ENCODE peak calls at places on chromosomes 2 and 18, in four cellular contexts. One of them, this sample, is unnamed. For H3K9me1, H3K4me1 and H4K20me1, the result is how much of the 10 kb centered on the place peaks cover.

GRCh38 chr2:163264376-163264775 is 425.8 kb upstream of the KCNH7 start:
- DNase-seq in IMR-90: peak
- DNase-seq in K562: no peak
- DNase-seq in endothelial cell of umbilical vein: no peak
- DNase-seq in this sample: no peak

GRCh38 chr18:58586269-58586668 is 42.6 kb downstream of the ALPK2 start:
- DNase-seq in endothelial cell of umbilical vein: no peak
- DNase-seq in K562: no peak
- DNase-seq in IMR-90: no peak
- DNase-seq in this sample: no peak

GRCh38 chr2:88658890-88659881 is 31.9 kb upstream of the EIF2AK3 start:
- DNase-seq in IMR-90: peak
- DNase-seq in endothelial cell of umbilical vein: peak
- DNase-seq in K562: no peak
- DNase-seq in this sample: peak

GRCh38 chr18:79519751-79520472 is 124.2 kb downstream of the NFATC1 start:
- DNase-seq in K562: peak
- DNase-seq in IMR-90: peak
- DNase-seq in endothelial cell of umbilical vein: no peak
- DNase-seq in this sample: no peak

GRCh38 chr2:47354817-47355653 is 47.9 kb upstream of the MSH2 start:
- DNase-seq in K562: no peak
- DNase-seq in IMR-90: no peak
- DNase-seq in endothelial cell of umbilical vein: no peak
- DNase-seq in this sample: no peak

GRCh38 chr2:227627769-227628168 is 10.5 kb downstream of the SCYGR4 start:
- DNase-seq in endothelial cell of umbilical vein: no peak
- DNase-seq in IMR-90: no peak
- DNase-seq in K562: no peak
- DNase-seq in this sample: no peak

GRCh38 chr2:48471048-48471474 is 58.9 kb upstream of the STON1 start:
- DNase-seq in K562: peak
- DNase-seq in IMR-90: peak
- DNase-seq in endothelial cell of umbilical vein: peak
- DNase-seq in this sample: peak

GRCh38 chr18:55731594-55732042 is 143.6 kb upstream of the TCF4 start:
- DNase-seq in K562: peak
- DNase-seq in endothelial cell of umbilical vein: no peak
- DNase-seq in IMR-90: peak
- DNase-seq in this sample: no peak

GRCh38 chr2:88896971-88897370 is 205.5 kb downstream of the RPIA start:
- DNase-seq in endothelial cell of umbilical vein: no peak
- DNase-seq in K562: no peak
- DNase-seq in IMR-90: no peak
- DNase-seq in this sample: no peak

GRCh38 chr2:227821043-227821942 is 7.7 kb downstream of the CCL20 start:
- DNase-seq in IMR-90: no peak
- DNase-seq in K562: no peak
- DNase-seq in endothelial cell of umbilical vein: no peak
- DNase-seq in this sample: no peak

GRCh38 chr2:68185541-68186164 is 28.0 kb downstream of the PNO1 start:
- DNase-seq in IMR-90: peak
- DNase-seq in K562: peak
- DNase-seq in endothelial cell of umbilical vein: peak
- DNase-seq in this sample: no peak

GRCh38 chr18:62919109-62919838 is 203.9 kb downstream of the PHLPP1 start:
- DNase-seq in endothelial cell of umbilical vein: no peak
- DNase-seq in IMR-90: peak
- DNase-seq in K562: no peak
- DNase-seq in this sample: no peak

GRCh38 chr18:62420151-62420512 is 95.0 kb downstream of the TNFRSF11A start:
- DNase-seq in IMR-90: peak
- DNase-seq in K562: peak
- DNase-seq in endothelial cell of umbilical vein: peak
- DNase-seq in this sample: no peak

GRCh38 chr18:36256094-36256493 is 41.4 kb upstream of the FHOD3 start:
- DNase-seq in endothelial cell of umbilical vein: no peak
- DNase-seq in IMR-90: no peak
- DNase-seq in K562: no peak
- DNase-seq in this sample: no peak

GRCh38 chr2:81528852-81529480 is 1224.4 kb upstream of the LRRTM1 start:
- DNase-seq in K562: no peak
- DNase-seq in endothelial cell of umbilical vein: no peak
- DNase-seq in IMR-90: no peak
- DNase-seq in this sample: no peak

GRCh38 chr18:39406941-39407340 is 1841.3 kb upstream of the CELF4 start:
- DNase-seq in IMR-90: no peak
- DNase-seq in K562: no peak
- DNase-seq in endothelial cell of umbilical vein: no peak
- DNase-seq in this sample: no peak
- H3K9me1 ChIP-seq in IMR-90: under half
- H3K9me1 ChIP-seq in K562: under half
- H3K9me1 ChIP-seq in endothelial cell of umbilical vein: under half
- H3K9me1 ChIP-seq in this sample: under half

DNA sequence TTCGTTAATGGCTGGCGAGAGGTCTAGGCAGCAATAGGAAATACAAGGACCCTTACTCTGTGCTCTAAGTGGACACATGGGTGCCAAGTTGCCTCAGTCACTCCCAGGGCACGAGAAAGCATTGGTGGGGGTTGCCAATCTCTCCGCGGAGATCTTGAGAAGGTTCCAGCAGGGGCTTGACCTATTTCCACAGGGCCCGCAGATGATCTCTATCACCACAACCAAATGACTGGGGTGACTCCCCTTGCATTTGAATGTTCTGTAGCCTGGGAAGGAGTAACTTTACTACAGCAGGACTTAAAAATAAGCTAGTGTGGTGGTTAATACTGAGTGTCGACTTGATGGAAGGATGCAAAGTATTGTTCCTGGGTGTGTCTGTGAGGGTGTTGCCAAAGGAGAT is 8.1 kb downstream of the CDC42EP3 start:
- DNase-seq in IMR-90: no peak
- DNase-seq in K562: no peak
- DNase-seq in endothelial cell of umbilical vein: no peak
- DNase-seq in this sample: no peak
- H3K4me1 ChIP-seq in IMR-90: under half
- H3K4me1 ChIP-seq in K562: under half
- H3K4me1 ChIP-seq in endothelial cell of umbilical vein: under half
- H3K4me1 ChIP-seq in this sample: under half

DNA sequence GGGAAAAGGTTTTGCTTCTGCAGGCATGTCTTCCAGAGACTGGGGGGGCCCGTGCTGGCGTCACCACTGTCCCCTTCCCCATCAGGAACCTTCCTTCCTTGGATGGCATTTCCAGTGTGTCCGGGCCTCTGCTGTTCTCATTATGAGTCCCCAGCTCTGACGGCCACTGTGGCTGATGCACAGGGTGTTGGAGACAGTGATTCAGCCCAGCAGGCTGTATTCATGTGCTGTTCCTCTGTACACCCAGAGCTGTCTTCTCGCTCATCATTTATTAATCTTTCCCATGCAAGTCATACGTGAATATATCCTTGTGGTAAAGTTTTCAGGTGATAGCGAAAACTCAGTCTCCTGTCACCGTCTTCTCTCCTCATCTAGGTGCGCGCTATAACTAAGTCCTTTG is 57.7 kb downstream of the ASAP2 start:
- DNase-seq in IMR-90: peak
- DNase-seq in endothelial cell of umbilical vein: peak
- DNase-seq in K562: no peak
- DNase-seq in this sample: no peak
- H4K20me1 ChIP-seq in IMR-90: half or more
- H4K20me1 ChIP-seq in endothelial cell of umbilical vein: under half
- H4K20me1 ChIP-seq in K562: under half
- H4K20me1 ChIP-seq in this sample: under half

DNA sequence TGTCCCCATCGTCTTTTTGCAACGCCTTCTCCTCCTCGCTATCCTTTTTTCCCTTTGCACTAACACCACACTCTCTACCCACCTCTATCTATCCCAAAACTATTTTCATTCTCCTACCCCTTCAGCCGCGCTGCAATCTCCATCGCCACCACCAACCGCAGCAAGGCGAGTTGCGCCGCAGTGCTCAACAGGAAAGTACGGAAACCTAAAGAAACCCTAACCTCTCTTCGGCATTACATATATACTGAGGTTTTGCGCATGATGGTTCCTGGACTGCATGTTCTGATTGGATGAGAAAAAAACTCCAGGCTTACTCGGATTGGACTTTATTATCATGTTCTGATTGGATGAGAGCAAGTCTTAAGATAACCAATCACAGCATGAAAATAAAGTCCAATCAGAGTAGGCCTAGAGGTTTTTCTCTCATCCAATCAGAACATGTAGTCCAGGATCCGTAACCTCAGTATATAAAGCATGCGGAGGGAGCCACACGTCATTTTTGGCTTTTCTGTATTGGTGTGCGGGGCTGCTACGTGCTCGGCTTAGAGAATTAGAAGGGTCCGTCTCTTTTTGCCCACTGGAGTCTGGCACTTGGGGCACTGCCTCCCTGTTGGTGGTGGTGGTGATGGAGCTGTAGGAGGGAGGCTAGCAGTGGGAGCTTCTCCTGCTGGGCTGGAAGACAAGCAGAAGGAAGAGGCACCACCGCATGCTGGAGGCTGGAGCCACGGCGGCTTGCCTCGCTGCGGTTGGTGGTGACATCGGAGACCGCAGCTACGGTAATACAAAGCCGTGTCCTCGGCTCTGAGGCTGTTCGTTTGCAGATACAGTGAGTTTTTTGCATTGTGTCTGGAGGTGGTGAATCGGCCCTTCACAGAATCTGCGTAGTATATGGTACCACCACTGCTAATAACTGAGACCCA is 76.1 kb downstream of the TEKT4 start:
- DNase-seq in endothelial cell of umbilical vein: no peak
- DNase-seq in IMR-90: no peak
- DNase-seq in K562: no peak
- DNase-seq in this sample: no peak
- H3K9me1 ChIP-seq in endothelial cell of umbilical vein: under half
- H3K9me1 ChIP-seq in IMR-90: under half
- H3K9me1 ChIP-seq in K562: under half
- H3K9me1 ChIP-seq in this sample: under half

GRCh38 chr2:74500578-74500946 is 1.2 kb upstream of the LBX2 start:
- DNase-seq in K562: no peak
- DNase-seq in IMR-90: no peak
- DNase-seq in endothelial cell of umbilical vein: no peak
- DNase-seq in this sample: no peak
- H3K4me1 ChIP-seq in K562: half or more
- H3K4me1 ChIP-seq in IMR-90: under half
- H3K4me1 ChIP-seq in endothelial cell of umbilical vein: under half
- H3K4me1 ChIP-seq in this sample: under half

DNA sequence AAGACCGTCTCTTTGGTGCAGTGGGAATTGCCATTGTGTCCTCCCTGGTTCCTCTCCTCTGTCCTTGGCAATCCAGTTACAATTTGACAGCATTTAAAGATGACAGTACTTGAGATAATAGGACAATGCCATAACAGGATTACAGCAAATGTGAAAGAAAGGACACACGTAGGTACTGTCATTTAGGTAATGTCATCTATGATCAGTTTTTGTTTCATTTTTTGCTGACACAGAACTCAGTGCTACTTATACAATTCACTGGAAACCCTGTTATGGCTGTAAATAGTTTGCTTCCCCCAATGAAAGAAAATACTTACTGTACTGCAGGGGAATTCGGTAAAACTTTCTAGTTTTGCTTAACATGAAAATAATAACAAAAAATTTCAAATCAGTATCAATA is 65.2 kb downstream of the BCL11A start:
- DNase-seq in IMR-90: no peak
- DNase-seq in K562: no peak
- DNase-seq in endothelial cell of umbilical vein: no peak
- DNase-seq in this sample: no peak
- H4K20me1 ChIP-seq in IMR-90: under half
- H4K20me1 ChIP-seq in K562: under half
- H4K20me1 ChIP-seq in endothelial cell of umbilical vein: under half
- H4K20me1 ChIP-seq in this sample: under half

GRCh38 chr2:158199928-158200650 is 98.4 kb downstream of the UPP2 start:
- DNase-seq in endothelial cell of umbilical vein: no peak
- DNase-seq in IMR-90: no peak
- DNase-seq in K562: no peak
- DNase-seq in this sample: no peak
- H3K9me1 ChIP-seq in endothelial cell of umbilical vein: under half
- H3K9me1 ChIP-seq in IMR-90: under half
- H3K9me1 ChIP-seq in K562: under half
- H3K9me1 ChIP-seq in this sample: under half

This sample was measured in keratinocyte.